ENCODE peak calls at places on chromosomes 5 and 9, in six cellular contexts. One of them, this sample, is unnamed.

GRCh38 chr9:11011696-11012095 is 398.9 kb upstream of the PTPRD start:
- DNase-seq in trophoblast cell: no peak
- DNase-seq in endodermal cell: no peak
- DNase-seq in PC-3: no peak
- DNase-seq in fibroblast of lung: no peak
- DNase-seq in adipocyte: no peak
- DNase-seq in this sample: no peak

GRCh38 chr5:41418220-41419031 is 92.0 kb downstream of the PLCXD3 start:
- DNase-seq in fibroblast of lung: peak; percentile 78
- DNase-seq in PC-3: peak; percentile 88
- DNase-seq in endodermal cell: peak; percentile 61
- DNase-seq in trophoblast cell: no peak
- DNase-seq in adipocyte: peak; percentile 48
- DNase-seq in this sample: peak; percentile 66

GRCh38 chr5:34854459-34855174 is 15.7 kb downstream of the TTC23L start:
- DNase-seq in fibroblast of lung: no peak
- DNase-seq in adipocyte: no peak
- DNase-seq in PC-3: peak; percentile 30
- DNase-seq in trophoblast cell: no peak
- DNase-seq in endodermal cell: no peak
- DNase-seq in this sample: peak; percentile 15

GRCh38 chr9:112029921-112030444 is 133.4 kb downstream of the UGCG start:
- DNase-seq in PC-3: peak; percentile 79
- DNase-seq in adipocyte: peak; percentile 69
- DNase-seq in endodermal cell: peak; percentile 50
- DNase-seq in trophoblast cell: peak; percentile 78
- DNase-seq in fibroblast of lung: no peak
- DNase-seq in this sample: peak; percentile 23

GRCh38 chr9:81430727-81431126 is 258.6 kb downstream of the TLE1 start:
- DNase-seq in PC-3: peak; percentile 61
- DNase-seq in endodermal cell: no peak
- DNase-seq in fibroblast of lung: peak; percentile 51
- DNase-seq in trophoblast cell: no peak
- DNase-seq in adipocyte: peak; percentile 37
- DNase-seq in this sample: peak; percentile 27

GRCh38 chr9:21565137-21565536 is 83.0 kb upstream of the IFNE start:
- DNase-seq in PC-3: peak; percentile 62
- DNase-seq in endodermal cell: no peak
- DNase-seq in trophoblast cell: no peak
- DNase-seq in fibroblast of lung: no peak
- DNase-seq in adipocyte: no peak
- DNase-seq in this sample: no peak

GRCh38 chr5:2841208-2841607 is 89.7 kb upstream of the IRX2 start:
- DNase-seq in adipocyte: no peak
- DNase-seq in trophoblast cell: no peak
- DNase-seq in fibroblast of lung: no peak
- DNase-seq in endodermal cell: no peak
- DNase-seq in PC-3: no peak
- DNase-seq in this sample: no peak

GRCh38 chr5:58972301-58972700 is 389.4 kb downstream of the RAB3C start:
- DNase-seq in endodermal cell: no peak
- DNase-seq in trophoblast cell: peak; percentile 1
- DNase-seq in fibroblast of lung: no peak
- DNase-seq in adipocyte: no peak
- DNase-seq in PC-3: no peak
- DNase-seq in this sample: peak; percentile 49

GRCh38 chr5:107135391-107135790 is 535.3 kb downstream of the EFNA5 start:
- DNase-seq in fibroblast of lung: peak; percentile 39
- DNase-seq in trophoblast cell: no peak
- DNase-seq in adipocyte: peak; percentile 48
- DNase-seq in endodermal cell: no peak
- DNase-seq in PC-3: peak; percentile 58
- DNase-seq in this sample: peak; percentile 20
- H3K9ac ChIP-seq in fibroblast of lung: no peak overlapping the region
- H3K9ac ChIP-seq in trophoblast cell: no peak overlapping the region
- H3K9ac ChIP-seq in adipocyte: no peak overlapping the region
- H3K9ac ChIP-seq in endodermal cell: no peak overlapping the region
- H3K9ac ChIP-seq in PC-3: no peak overlapping the region
- H3K9ac ChIP-seq in this sample: no peak overlapping the region

GRCh38 chr5:154485850-154486426 is 7.9 kb upstream of the HAND1 start:
- DNase-seq in trophoblast cell: no peak
- DNase-seq in fibroblast of lung: no peak
- DNase-seq in endodermal cell: peak; percentile 41
- DNase-seq in adipocyte: no peak
- DNase-seq in PC-3: no peak
- DNase-seq in this sample: no peak

GRCh38 chr5:154485092-154485491 is 7.1 kb upstream of the HAND1 start:
- DNase-seq in PC-3: no peak
- DNase-seq in trophoblast cell: no peak
- DNase-seq in endodermal cell: peak; percentile 31
- DNase-seq in fibroblast of lung: no peak
- DNase-seq in adipocyte: no peak
- DNase-seq in this sample: no peak

GRCh38 chr5:154486427-154486866 is 8.4 kb upstream of the HAND1 start:
- DNase-seq in trophoblast cell: no peak
- DNase-seq in adipocyte: no peak
- DNase-seq in fibroblast of lung: no peak
- DNase-seq in endodermal cell: peak; percentile 53
- DNase-seq in PC-3: no peak
- DNase-seq in this sample: no peak

GRCh38 chr5:154484393-154484944 is 6.4 kb upstream of the HAND1 start:
- DNase-seq in adipocyte: no peak
- DNase-seq in fibroblast of lung: no peak
- DNase-seq in trophoblast cell: no peak
- DNase-seq in endodermal cell: no peak
- DNase-seq in PC-3: no peak
- DNase-seq in this sample: no peak

GRCh38 chr5:154487541-154487940 is 9.5 kb upstream of the HAND1 start:
- DNase-seq in adipocyte: no peak
- DNase-seq in endodermal cell: peak; percentile 24
- DNase-seq in fibroblast of lung: no peak
- DNase-seq in PC-3: no peak
- DNase-seq in trophoblast cell: no peak
- DNase-seq in this sample: no peak
- H3K4me1 ChIP-seq in adipocyte: no peaks in the 10 kb centered on the region
- H3K4me1 ChIP-seq in endodermal cell: peaks cover 3% of the 10 kb centered on the region
- H3K4me1 ChIP-seq in fibroblast of lung: no peaks in the 10 kb centered on the region
- H3K4me1 ChIP-seq in PC-3: no peaks in the 10 kb centered on the region
- H3K4me1 ChIP-seq in trophoblast cell: peaks cover 19% of the 10 kb centered on the region
- H3K4me1 ChIP-seq in this sample: no peaks in the 10 kb centered on the region

DNA sequence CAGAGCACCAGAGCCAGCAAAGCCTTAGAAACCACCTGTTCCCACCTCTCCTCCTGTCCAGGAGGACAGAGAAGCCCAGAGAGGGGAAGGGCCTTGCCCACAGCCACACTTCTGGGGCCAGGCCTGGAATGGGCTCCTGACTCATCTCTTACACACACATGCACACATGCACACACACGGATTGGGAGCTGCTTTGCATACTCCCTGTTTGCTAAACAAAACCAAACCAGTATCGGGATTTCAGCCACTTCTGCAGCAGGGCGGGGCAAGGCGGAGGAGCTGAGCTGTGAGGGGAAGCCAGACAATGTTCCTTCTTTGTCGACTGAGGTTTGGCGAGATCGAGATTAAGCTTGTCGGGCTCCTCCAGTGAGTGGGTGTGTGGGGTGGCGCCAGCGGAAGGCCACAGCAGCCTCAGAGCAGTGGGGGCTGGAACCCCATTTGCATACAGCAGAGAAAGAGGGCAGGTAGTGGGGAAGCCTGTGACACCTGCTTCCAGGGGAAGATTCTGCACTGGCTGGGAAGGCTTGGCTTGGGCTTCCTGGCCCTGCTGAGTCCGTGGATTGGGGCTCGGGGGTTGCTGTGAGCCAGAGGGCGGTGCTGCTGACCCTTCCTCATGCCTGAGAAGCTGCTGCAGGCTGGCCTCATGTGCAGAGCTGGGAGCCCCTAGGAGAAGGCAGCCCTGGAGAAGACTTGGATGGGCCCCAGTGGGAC is 16.1 kb downstream of the GFI1B start:
- DNase-seq in endodermal cell: peak; percentile 76
- DNase-seq in fibroblast of lung: peak; percentile 35
- DNase-seq in adipocyte: peak; percentile 21
- DNase-seq in trophoblast cell: no peak
- DNase-seq in PC-3: peak; percentile 70
- DNase-seq in this sample: peak; percentile 75
- H3K9ac ChIP-seq in endodermal cell: no peak overlapping the region
- H3K9ac ChIP-seq in fibroblast of lung: no peak overlapping the region
- H3K9ac ChIP-seq in adipocyte: no peak overlapping the region
- H3K9ac ChIP-seq in trophoblast cell: no peak overlapping the region
- H3K9ac ChIP-seq in PC-3: no peak overlapping the region
- H3K9ac ChIP-seq in this sample: no peak overlapping the region

GRCh38 chr9:127534931-127535330 is 77.1 kb upstream of the STXBP1 start:
- DNase-seq in endodermal cell: no peak
- DNase-seq in PC-3: no peak
- DNase-seq in trophoblast cell: no peak
- DNase-seq in fibroblast of lung: no peak
- DNase-seq in adipocyte: no peak
- DNase-seq in this sample: no peak

GRCh38 chr9:127535396-127535795 is 76.7 kb upstream of the STXBP1 start:
- DNase-seq in endodermal cell: no peak
- DNase-seq in adipocyte: no peak
- DNase-seq in fibroblast of lung: no peak
- DNase-seq in PC-3: no peak
- DNase-seq in trophoblast cell: no peak
- DNase-seq in this sample: no peak

GRCh38 chr9:127536499-127536898 is 75.6 kb upstream of the STXBP1 start:
- DNase-seq in endodermal cell: no peak
- DNase-seq in fibroblast of lung: no peak
- DNase-seq in PC-3: no peak
- DNase-seq in trophoblast cell: no peak
- DNase-seq in adipocyte: no peak
- DNase-seq in this sample: no peak

GRCh38 chr9:127535834-127536233 is 76.2 kb upstream of the STXBP1 start:
- DNase-seq in trophoblast cell: peak; percentile 69
- DNase-seq in PC-3: no peak
- DNase-seq in fibroblast of lung: no peak
- DNase-seq in endodermal cell: no peak
- DNase-seq in adipocyte: peak; percentile 73
- DNase-seq in this sample: peak; percentile 88

DNA sequence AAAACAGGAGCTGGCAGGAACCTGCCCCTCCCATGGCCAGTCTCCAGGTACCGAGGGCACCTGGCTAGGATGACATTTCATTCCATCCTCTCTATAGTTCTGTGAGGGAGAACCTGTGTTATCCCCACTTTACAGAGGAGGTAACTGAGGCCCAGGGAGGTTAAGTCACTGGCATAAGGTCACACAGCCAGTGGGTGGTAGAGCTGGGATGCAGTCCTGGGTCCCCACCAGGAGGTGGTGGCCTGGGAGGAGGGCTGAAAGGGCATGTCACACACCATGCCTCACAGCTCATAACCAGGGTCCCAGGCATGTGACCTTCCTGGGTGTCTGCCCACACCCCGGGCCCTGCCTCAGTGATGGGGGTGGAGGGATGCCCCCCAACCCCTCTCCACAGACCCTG is 77.8 kb upstream of the STXBP1 start:
- DNase-seq in adipocyte: no peak
- DNase-seq in trophoblast cell: no peak
- DNase-seq in fibroblast of lung: no peak
- DNase-seq in PC-3: no peak
- DNase-seq in endodermal cell: no peak
- DNase-seq in this sample: no peak
- H3K4me1 ChIP-seq in adipocyte: peaks cover 33% of the 10 kb centered on the region
- H3K4me1 ChIP-seq in trophoblast cell: peaks cover 19% of the 10 kb centered on the region
- H3K4me1 ChIP-seq in fibroblast of lung: peaks cover 42% of the 10 kb centered on the region
- H3K4me1 ChIP-seq in PC-3: peaks cover 26% of the 10 kb centered on the region
- H3K4me1 ChIP-seq in endodermal cell: no peaks in the 10 kb centered on the region
- H3K4me1 ChIP-seq in this sample: peaks cover 37% of the 10 kb centered on the region

GRCh38 chr9:137674307-137675305 is 55.8 kb downstream of the EHMT1 start:
- DNase-seq in trophoblast cell: no peak
- DNase-seq in adipocyte: no peak
- DNase-seq in PC-3: no peak
- DNase-seq in fibroblast of lung: no peak
- DNase-seq in endodermal cell: peak; percentile 80
- DNase-seq in this sample: no peak

GRCh38 chr9:137671196-137671538 is 52.4 kb downstream of the EHMT1 start:
- DNase-seq in fibroblast of lung: no peak
- DNase-seq in endodermal cell: no peak
- DNase-seq in PC-3: no peak
- DNase-seq in trophoblast cell: no peak
- DNase-seq in adipocyte: no peak
- DNase-seq in this sample: no peak

GRCh38 chr9:137671721-137672120 is 52.9 kb downstream of the EHMT1 start:
- DNase-seq in PC-3: no peak
- DNase-seq in adipocyte: no peak
- DNase-seq in endodermal cell: no peak
- DNase-seq in trophoblast cell: no peak
- DNase-seq in fibroblast of lung: no peak
- DNase-seq in this sample: no peak

GRCh38 chr9:137672907-137673791 is 54.3 kb downstream of the EHMT1 start:
- DNase-seq in endodermal cell: peak; percentile 71
- DNase-seq in adipocyte: peak; percentile 89
- DNase-seq in PC-3: peak; percentile 70
- DNase-seq in fibroblast of lung: peak; percentile 85
- DNase-seq in trophoblast cell: peak; percentile 82
- DNase-seq in this sample: peak; percentile 86

DNA sequence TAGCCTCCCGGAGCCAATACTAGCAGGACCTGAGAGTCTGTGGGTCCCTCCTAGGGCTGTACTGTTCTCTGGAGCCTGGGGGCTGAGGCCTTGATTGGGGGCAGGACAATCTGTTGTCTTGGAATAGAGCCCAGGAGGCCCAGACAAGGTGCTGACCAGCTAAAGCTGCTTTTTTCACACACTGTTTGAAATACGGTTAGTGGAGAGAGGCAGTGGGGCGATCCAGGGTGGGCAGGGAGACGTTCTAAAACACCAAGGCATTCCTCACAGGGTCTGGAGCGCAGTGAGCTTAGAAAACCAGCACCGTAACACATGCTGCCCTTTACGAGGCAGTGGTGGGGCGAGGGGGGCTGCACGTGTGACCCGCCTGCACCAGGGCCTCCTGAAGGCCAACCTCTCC is 55.1 kb downstream of the EHMT1 start:
- DNase-seq in PC-3: no peak
- DNase-seq in fibroblast of lung: peak; percentile 35
- DNase-seq in trophoblast cell: no peak
- DNase-seq in adipocyte: peak; percentile 58
- DNase-seq in endodermal cell: no peak
- DNase-seq in this sample: no peak
- H3K9ac ChIP-seq in PC-3: no peak overlapping the region
- H3K9ac ChIP-seq in fibroblast of lung: no peak overlapping the region
- H3K9ac ChIP-seq in trophoblast cell: no peak overlapping the region
- H3K9ac ChIP-seq in adipocyte: no peak overlapping the region
- H3K9ac ChIP-seq in endodermal cell: peak overlapping the region; percentile 13
- H3K9ac ChIP-seq in this sample: no peak overlapping the region

GRCh38 chr5:172906436-172906835 is 52.8 kb upstream of the RPL26L1 start:
- DNase-seq in trophoblast cell: peak; percentile 43
- DNase-seq in fibroblast of lung: peak; percentile 54
- DNase-seq in PC-3: no peak
- DNase-seq in adipocyte: no peak
- DNase-seq in endodermal cell: peak; percentile 51
- DNase-seq in this sample: peak; percentile 40
- H3K4me1 ChIP-seq in trophoblast cell: peaks cover 40% of the 10 kb centered on the region
- H3K4me1 ChIP-seq in fibroblast of lung: peaks cover 43% of the 10 kb centered on the region
- H3K4me1 ChIP-seq in PC-3: peaks cover 48% of the 10 kb centered on the region
- H3K4me1 ChIP-seq in adipocyte: peaks cover 55% of the 10 kb centered on the region
- H3K4me1 ChIP-seq in endodermal cell: peaks cover 4% of the 10 kb centered on the region
- H3K4me1 ChIP-seq in this sample: peaks cover 59% of the 10 kb centered on the region

This sample was measured in GM23248.